ENCODE peak calls at places on chromosomes 4 and X, in four cellular contexts. E is fibroblast of lung, F is H9, P is OCI-LY7. I is an unnamed sample.
A peak's percentile ranks its signal among the peaks of the same experiment; 100 is the strongest.

GRCh38 chr4:159216834-159217233 is 114.0 kb downstream of the RAPGEF2 start:
- DNase-seq in E (no peak), F (no peak), P (no peak), I (no peak)

GRCh38 chrX:116317409-116317808 is 119.0 kb upstream of the SLC6A14 start:
- DNase-seq in E (peak; percentile 72), F (no peak), P (no peak), I (no peak)

GRCh38 chr4:135670548-135670947 is 1469.0 kb upstream of the PABPC4L start:
- DNase-seq in E (no peak), F (no peak), P (no peak), I (no peak)

GRCh38 chr4:156959298-156959702 is 12.3 kb downstream of the PDGFC start:
- DNase-seq in E (peak; percentile 81), F (no peak), P (no peak), I (no peak)

GRCh38 chr4:3047464-3048286 is 26.7 kb downstream of the HTT-AS start:
- DNase-seq in E (peak; percentile 28), F (peak; percentile 86), P (peak; percentile 92), I (peak; percentile 80)

GRCh38 chrX:42096262-42096939 is 173.0 kb upstream of the CASK start:
- DNase-seq in E (peak; percentile 97), F (no peak), P (no peak), I (no peak)

GRCh38 chrX:123976671-123977316 is 15.3 kb downstream of the STAG2 start:
- DNase-seq in E (peak; percentile 30), F (no peak), P (peak; percentile 9), I (peak; percentile 46)

GRCh38 chr4:108674356-108674977 is 24.1 kb downstream of the OSTC start:
- DNase-seq in E (no peak), F (no peak), P (no peak), I (no peak)

GRCh38 chrX:37684918-37685317 is 673 bp upstream of the XK start:
- DNase-seq in E (no peak), F (no peak), P (no peak), I (no peak)

GRCh38 chrX:154749856-154750255 is 1.0 kb downstream of the GAB3 start:
- DNase-seq in E (no peak), F (no peak), P (no peak), I (no peak)

GRCh38 chrX:17038681-17039161 is 92.3 kb downstream of the REPS2 start:
- DNase-seq in E (peak; percentile 91), F (no peak), P (no peak), I (no peak)

GRCh38 chr4:6550821-6551220 is 24.2 kb upstream of the MAN2B2 start:
- DNase-seq in E (no peak), F (no peak), P (no peak), I (no peak)

GRCh38 chr4:8297691-8298485 is 28.3 kb downstream of the HTRA3 start:
- DNase-seq in E (no peak), F (no peak), P (no peak), I (no peak)

GRCh38 chrX:37405954-37406353 is 56.8 kb downstream of the PRRG1 start:
- DNase-seq in E (peak; percentile 90), F (no peak), P (no peak), I (no peak)

GRCh38 chrX:23756165-23756564 is 13.1 kb upstream of the ACOT9 start:
- DNase-seq in E (peak; percentile 30), F (peak; percentile 64), P (peak; percentile 73), I (peak; percentile 91)

GRCh38 chrX:134764202-134764785 is 106.0 kb upstream of the PLAC1 start:
- DNase-seq in E (peak; percentile 20), F (no peak), P (peak; percentile 34), I (peak; percentile 89)

GRCh38 chrX:30309139-30309571 is at the start of gene NR0B1:
- DNase-seq in E (peak; percentile 8), F (peak; percentile 34), P (no peak), I (no peak)

GRCh38 chr4:141391293-141391692 is 170.6 kb downstream of the ZNF330 start:
- DNase-seq in E (peak; percentile 37), F (no peak), P (no peak), I (no peak)

GRCh38 chr4:184762100-184762499 is 28.2 kb upstream of the CENPU start:
- DNase-seq in E (no peak), F (no peak), P (peak; percentile 12), I (no peak)

GRCh38 chr4:179196511-179196910 is 1754.3 kb upstream of the AGA start:
- DNase-seq in E (peak; percentile 81), F (no peak), P (no peak), I (no peak)

GRCh38 chrX:150060406-150060805 is 122.1 kb upstream of the EOLA2 start:
- DNase-seq in E (peak; percentile 72), F (no peak), P (no peak), I (no peak)

GRCh38 chr4:139171878-139172691 is 4.9 kb downstream of the ELF2 start:
- DNase-seq in E (peak; percentile 60), F (no peak), P (no peak), I (no peak)

GRCh38 chr4:139163806-139164206 is 13.2 kb downstream of the ELF2 start:
- DNase-seq in E (no peak), F (no peak), P (no peak), I (no peak)

GRCh38 chr4:139170932-139171331 is 6.1 kb downstream of the ELF2 start:
- DNase-seq in E (no peak), F (no peak), P (no peak), I (no peak)

GRCh38 chr4:139164731-139165130 is 12.3 kb downstream of the ELF2 start:
- DNase-seq in E (no peak), F (no peak), P (no peak), I (no peak)

DNA sequence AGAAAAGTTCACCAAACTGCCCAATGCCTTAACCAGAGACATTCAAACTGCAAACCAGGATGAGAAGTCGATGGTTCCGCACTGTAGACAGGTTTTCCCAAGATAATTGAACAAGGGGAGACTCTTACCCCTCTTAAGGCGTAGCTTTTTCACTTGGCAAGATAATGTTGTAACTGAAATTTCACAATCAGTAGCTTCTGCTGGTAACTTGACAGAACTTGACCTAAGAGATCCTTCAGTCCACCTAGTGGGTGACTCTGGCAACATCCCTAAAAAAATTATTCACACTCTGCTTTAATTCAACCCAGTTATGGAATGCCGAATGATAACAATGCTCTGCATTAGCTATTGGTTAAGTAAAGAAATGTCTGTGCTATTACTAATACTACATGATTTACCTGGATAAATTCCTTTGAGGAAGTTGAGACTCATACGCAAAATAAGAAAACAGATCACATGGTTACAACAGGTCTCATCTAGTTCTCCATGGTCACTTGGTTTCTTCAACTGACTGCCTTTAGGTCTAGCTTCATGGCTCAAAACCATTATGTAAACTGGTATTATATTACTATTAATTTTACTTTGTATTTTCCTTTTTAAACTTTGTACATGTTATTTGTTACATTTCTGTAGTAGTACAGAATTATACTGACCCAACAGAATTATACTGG is 9.1 kb downstream of the ELF2 start:
- DNase-seq in E (peak; percentile 42), F (no peak), P (peak; percentile 55), I (peak; percentile 63)
- H3K4me2 ChIP-seq in E (no peak overlapping the region), F (no peak overlapping the region), P (no peak overlapping the region), I (no peak overlapping the region)

DNA sequence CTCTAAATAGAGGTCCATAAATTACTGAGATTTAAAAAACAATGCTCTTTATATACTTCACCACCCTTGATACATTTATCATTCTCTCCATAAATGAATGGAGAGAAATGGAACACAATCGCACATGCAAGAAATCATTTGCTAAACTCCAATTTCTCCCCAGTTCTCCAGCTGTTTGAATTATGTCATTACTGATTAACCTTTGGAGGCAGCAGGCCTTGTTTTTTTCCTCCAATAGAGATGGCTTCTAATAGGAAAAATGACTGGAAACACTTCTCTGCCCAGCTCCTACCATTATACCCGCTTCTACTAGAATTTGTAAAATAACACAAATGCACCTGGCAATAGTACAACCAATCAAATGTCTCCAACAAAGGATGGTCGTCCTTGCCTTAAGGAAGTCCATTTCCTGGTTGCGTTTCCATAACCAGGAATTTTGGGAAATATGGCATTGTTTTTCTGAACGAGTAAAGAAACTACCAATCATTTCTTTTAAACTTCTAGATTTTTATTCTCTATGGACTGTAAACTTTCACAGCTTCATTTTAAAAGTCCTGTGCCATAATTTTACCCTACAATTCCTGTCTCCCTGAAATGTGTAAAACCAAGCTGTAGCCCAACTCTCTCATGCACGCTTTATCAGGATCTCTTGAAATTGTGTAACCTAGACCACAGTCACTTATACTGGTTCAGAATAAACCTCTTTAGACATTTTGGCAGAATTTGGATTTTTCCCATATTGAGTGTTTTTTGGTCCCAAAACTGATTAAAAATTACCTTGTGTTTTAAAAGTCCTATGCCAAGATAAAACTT is 60.1 kb downstream of the APBB2 start:
- DNase-seq in E (no peak), F (no peak), P (no peak), I (no peak)
- H3K79me2 ChIP-seq in E (peaks cover 11% of the 10 kb centered on the region), F (no peaks in the 10 kb centered on the region), P (peaks cover 24% of the 10 kb centered on the region), I (no peaks in the 10 kb centered on the region)

GRCh38 chr4:76058888-76059426 is 15.6 kb upstream of the ART3 start:
- DNase-seq in E (no peak), F (no peak), P (no peak), I (no peak)

GRCh38 chr4:76060506-76060905 is 14.0 kb upstream of the ART3 start:
- DNase-seq in E (no peak), F (no peak), P (no peak), I (no peak)

GRCh38 chr4:76059750-76060149 is 14.8 kb upstream of the ART3 start:
- DNase-seq in E (no peak), F (no peak), P (no peak), I (no peak)

GRCh38 chr4:76061977-76062376 is 12.5 kb upstream of the ART3 start:
- DNase-seq in E (no peak), F (no peak), P (no peak), I (no peak)

GRCh38 chr4:76061421-76061820 is 13.1 kb upstream of the ART3 start:
- DNase-seq in E (no peak), F (no peak), P (no peak), I (no peak)
- H3K4me2 ChIP-seq in E (no peak overlapping the region), F (no peak overlapping the region), P (no peak overlapping the region), I (peak overlapping the region; percentile 32)

GRCh38 chrX:101388604-101389003 is 2.2 kb upstream of the RPL36A start:
- DNase-seq in E (no peak), F (no peak), P (no peak), I (no peak)

GRCh38 chrX:101383679-101384078 is 2.3 kb downstream of the BTK start:
- DNase-seq in E (no peak), F (no peak), P (peak; percentile 86), I (peak; percentile 87)

GRCh38 chrX:101386542-101386885 is 523 bp upstream of the BTK start:
- DNase-seq in E (no peak), F (no peak), P (no peak), I (no peak)

GRCh38 chrX:101385795-101386541 is at the start of gene BTK:
- DNase-seq in E (no peak), F (no peak), P (peak; percentile 80), I (peak; percentile 90)

GRCh38 chrX:101385026-101385684 is 836 bp downstream of the BTK start:
- DNase-seq in E (no peak), F (no peak), P (no peak), I (peak; percentile 51)
- H3K79me2 ChIP-seq in E (no peaks in the 10 kb centered on the region), F (no peaks in the 10 kb centered on the region), P (peaks cover 68% of the 10 kb centered on the region), I (peaks cover 54% of the 10 kb centered on the region)

DNA sequence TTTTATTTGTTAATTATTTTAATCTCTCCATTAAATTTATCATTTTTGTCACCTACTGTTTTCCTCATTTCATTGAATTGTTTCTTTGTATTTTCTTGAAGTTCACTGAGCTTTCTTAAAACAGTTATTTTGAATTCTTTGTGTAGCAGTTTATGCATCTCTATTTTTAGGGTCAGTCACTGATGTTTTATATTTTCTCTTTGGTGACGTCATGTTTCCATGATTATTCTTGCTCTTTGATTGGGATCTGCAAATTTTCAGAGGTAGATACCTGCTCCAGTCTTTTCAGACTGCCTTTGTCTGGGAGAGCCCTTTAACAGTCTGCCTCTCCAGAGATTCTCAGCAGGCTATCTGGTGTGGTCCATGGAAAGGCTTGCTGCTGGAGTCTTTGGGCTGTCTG is 25.6 kb upstream of the TRPC5 start:
- DNase-seq in E (no peak), F (no peak), P (no peak), I (no peak)
- H3K4me2 ChIP-seq in E (no peak overlapping the region), F (no peak overlapping the region), P (no peak overlapping the region), I (no peak overlapping the region)